ENCODE peak calls at places on chromosomes 3 and 15, in six cellular contexts. S is fibroblast of lung, Y is brain microvascular endothelial cell, U is AG09309, P is uterus, D is HL-60. Z is an unnamed sample.

GRCh38 chr3:133038089-133038730 is at the start of gene TMEM108:
- DNase-seq in S (peak), Y (peak), D (no peak), P (peak), U (no peak), Z (no peak)

GRCh38 chr3:27976933-27977332 is 254.8 kb upstream of the EOMES start:
- DNase-seq in D (peak), U (peak), Y (no peak), P (no peak), S (peak), Z (no peak)

GRCh38 chr3:44942202-44942921 is 33.6 kb downstream of the ZDHHC3 start:
- DNase-seq in S (peak), U (no peak), D (no peak), P (no peak), Y (peak), Z (no peak)

GRCh38 chr15:50798684-50799083 is 33.2 kb upstream of the SPPL2A start:
- DNase-seq in P (no peak), D (no peak), U (no peak), S (peak), Y (peak), Z (no peak)

GRCh38 chr3:149575213-149575961 is 82.4 kb downstream of the WWTR1 start:
- DNase-seq in Y (peak), U (peak), D (no peak), P (peak), S (peak), Z (peak)

GRCh38 chr15:71807691-71808091 is 2.7 kb upstream of the NR2E3 start:
- DNase-seq in U (no peak), Y (no peak), S (peak), P (no peak), D (no peak), Z (no peak)

GRCh38 chr15:83837946-83838571 is 184.1 kb downstream of the ADAMTSL3 start:
- DNase-seq in S (peak), P (no peak), D (no peak), U (no peak), Y (peak), Z (no peak)

GRCh38 chr3:195129072-195129643 is 141.8 kb downstream of the XXYLT1 start:
- DNase-seq in P (no peak), Y (no peak), S (no peak), D (no peak), U (no peak), Z (no peak)

GRCh38 chr15:27399236-27399635 is 428.3 kb downstream of the GABRG3 start:
- DNase-seq in S (no peak), P (no peak), Y (no peak), U (no peak), D (no peak), Z (no peak)

GRCh38 chr15:69185706-69186105 is 25.3 kb downstream of the GLCE start:
- DNase-seq in D (no peak), U (no peak), Y (no peak), P (no peak), S (no peak), Z (no peak)

GRCh38 chr15:89632563-89633430 is 22.5 kb downstream of the KIF7 start:
- DNase-seq in D (no peak), P (no peak), U (no peak), Y (no peak), S (no peak), Z (no peak)

GRCh38 chr3:147613710-147614109 is 204.5 kb downstream of the ZIC1 start:
- DNase-seq in D (no peak), P (no peak), U (no peak), Y (no peak), S (no peak), Z (no peak)
- H3K4me3 ChIP-seq in D (no peak), P (no peak), U (no peak), Y (no peak), S (no peak), Z (no peak)

GRCh38 chr3:105414841-105415240 is 48.1 kb downstream of the ALCAM start:
- DNase-seq in D (no peak), S (peak), P (no peak), U (no peak), Y (peak), Z (no peak)
- TF ChIP-seq CTCF in D (no peak), S (no peak), P (no peak), U (no peak), Y (no peak), Z (no peak)

GRCh38 chr3:23797490-23797889 is 8.3 kb upstream of the UBE2E1 start:
- DNase-seq in U (no peak), Y (no peak), S (no peak), D (no peak), P (no peak), Z (no peak)
- H3K4me3 ChIP-seq in U (no peak), Y (no peak), S (no peak), D (no peak), P (no peak), Z (no peak)

GRCh38 chr15:65547841-65548240 is 17.6 kb downstream of the HACD3 start:
- DNase-seq in D (no peak), U (no peak), S (no peak), P (no peak), Y (no peak), Z (no peak)
- TF ChIP-seq CTCF in D (no peak), U (no peak), S (no peak), P (no peak), Y (no peak), Z (no peak)

DNA sequence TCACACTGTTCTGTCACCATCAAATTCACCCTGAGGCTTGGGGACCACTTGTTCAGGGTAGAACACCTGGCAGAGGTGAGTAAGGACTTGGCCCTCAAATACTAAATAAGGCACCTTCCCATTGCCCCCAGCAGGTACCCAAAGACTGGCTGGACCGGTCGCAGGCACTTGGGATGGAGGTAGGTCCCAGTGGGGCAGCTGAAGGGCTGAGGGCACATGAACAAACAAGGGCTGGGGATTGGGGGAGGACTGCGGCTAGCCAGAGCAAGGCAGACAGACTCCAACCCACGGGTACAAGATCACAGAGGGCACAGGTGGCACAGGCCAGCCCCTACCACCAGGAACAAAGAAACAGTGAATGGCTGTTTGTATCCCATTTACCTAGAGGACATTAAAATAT is 1.9 kb downstream of the MRPS25 start:
- DNase-seq in Y (no peak), U (no peak), P (no peak), S (no peak), D (no peak), Z (no peak)
- H3K4me3 ChIP-seq in Y (no peak), U (no peak), P (no peak), S (peak), D (peak), Z (no peak)

GRCh38 chr3:129046732-129047552 is 13.6 kb upstream of the GP9 start:
- DNase-seq in U (no peak), P (no peak), D (no peak), Y (no peak), S (no peak), Z (no peak)

GRCh38 chr3:129047553-129047839 is 13.1 kb upstream of the GP9 start:
- DNase-seq in P (no peak), U (no peak), D (no peak), Y (no peak), S (no peak), Z (no peak)

GRCh38 chr3:129045675-129046036 is 14.9 kb upstream of the GP9 start:
- DNase-seq in Y (no peak), D (no peak), P (no peak), S (no peak), U (no peak), Z (no peak)

GRCh38 chr3:129050556-129051295 is 9.9 kb upstream of the GP9 start:
- DNase-seq in U (no peak), P (no peak), D (no peak), S (no peak), Y (no peak), Z (no peak)

GRCh38 chr3:129046037-129046731 is 14.4 kb upstream of the GP9 start:
- DNase-seq in U (no peak), D (no peak), S (no peak), P (no peak), Y (no peak), Z (no peak)
- TF ChIP-seq CTCF in U (no peak), D (no peak), S (peak), P (no peak), Y (peak), Z (peak)

DNA sequence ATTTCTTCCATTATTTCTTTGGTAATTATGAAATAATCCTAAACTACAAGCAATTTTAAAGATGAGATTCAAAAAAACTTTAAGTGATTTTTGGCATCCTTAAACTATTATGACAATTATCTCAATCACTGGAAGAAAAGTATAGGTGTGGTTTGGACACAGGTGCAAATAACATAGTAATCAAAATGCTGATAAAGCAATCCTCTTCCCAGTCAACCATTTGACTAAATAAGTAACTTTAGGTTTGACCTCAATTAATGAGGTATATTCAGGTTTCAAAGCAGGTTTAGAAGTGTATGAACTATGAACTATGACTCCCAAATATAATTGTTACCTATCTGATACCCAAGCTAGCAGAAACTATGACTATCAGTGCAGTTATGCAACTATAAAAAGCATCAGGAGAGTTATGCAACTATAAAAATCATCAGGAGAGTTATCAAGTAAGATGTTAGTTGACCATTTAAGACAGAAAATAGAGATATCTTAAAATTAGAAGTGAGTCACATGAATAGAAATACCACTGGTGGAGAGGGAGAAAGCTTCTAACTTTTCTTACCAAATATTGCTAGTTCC is 8.9 kb upstream of the CNTN3 start:
- DNase-seq in U (no peak), S (no peak), D (no peak), Y (no peak), P (no peak), Z (no peak)
- H3K4me3 ChIP-seq in U (no peak), S (no peak), D (no peak), Y (no peak), P (no peak), Z (no peak)

GRCh38 chr15:62021991-62022600 is 38.2 kb downstream of the VPS13C start:
- DNase-seq in Y (no peak), S (no peak), U (no peak), P (no peak), D (peak), Z (no peak)
- TF ChIP-seq CTCF in Y (peak), S (peak), U (peak), P (no peak), D (peak), Z (peak)